ENCODE peak calls at places on chromosomes 13 and 19, in eight cellular contexts. One of them, this sample, is unnamed.

GRCh38 chr13:77026255-77026782 is 640 bp downstream of the FBXL3 start:
- DNase-seq in A549: peak; percentile 66
- DNase-seq in tibial nerve: peak; percentile 72
- DNase-seq in IMR-90: peak; percentile 37
- DNase-seq in breast epithelium: peak; percentile 69
- DNase-seq in ovary: peak; percentile 89
- DNase-seq in body of pancreas: peak; percentile 87
- DNase-seq in uterus: peak; percentile 78
- DNase-seq in this sample: peak; percentile 90

GRCh38 chr19:42121036-42121621 is 11.1 kb downstream of the POU2F2 start:
- DNase-seq in A549: no peak
- DNase-seq in tibial nerve: no peak
- DNase-seq in IMR-90: no peak
- DNase-seq in breast epithelium: no peak
- DNase-seq in ovary: no peak
- DNase-seq in body of pancreas: no peak
- DNase-seq in uterus: no peak
- DNase-seq in this sample: no peak

GRCh38 chr19:53102701-53103140 is 501 bp downstream of the ZNF160 start:
- DNase-seq in A549: peak; percentile 29
- DNase-seq in tibial nerve: no peak
- DNase-seq in IMR-90: peak; percentile 31
- DNase-seq in breast epithelium: no peak
- DNase-seq in ovary: peak; percentile 57
- DNase-seq in body of pancreas: peak; percentile 18
- DNase-seq in uterus: peak; percentile 26
- DNase-seq in this sample: peak; percentile 88

GRCh38 chr13:27982361-27982760 is 6.1 kb downstream of the URAD start:
- DNase-seq in A549: no peak
- DNase-seq in tibial nerve: no peak
- DNase-seq in IMR-90: no peak
- DNase-seq in breast epithelium: no peak
- DNase-seq in ovary: no peak
- DNase-seq in body of pancreas: no peak
- DNase-seq in uterus: no peak
- DNase-seq in this sample: no peak

GRCh38 chr19:41288898-41289505 is 21.0 kb upstream of the CCDC97 start:
- DNase-seq in A549: no peak
- DNase-seq in tibial nerve: no peak
- DNase-seq in IMR-90: no peak
- DNase-seq in breast epithelium: no peak
- DNase-seq in ovary: no peak
- DNase-seq in body of pancreas: no peak
- DNase-seq in uterus: no peak
- DNase-seq in this sample: no peak

GRCh38 chr13:41649659-41650058 is 192.3 kb downstream of the RGCC start:
- DNase-seq in A549: peak; percentile 22
- DNase-seq in tibial nerve: no peak
- DNase-seq in IMR-90: peak; percentile 38
- DNase-seq in breast epithelium: no peak
- DNase-seq in ovary: no peak
- DNase-seq in body of pancreas: no peak
- DNase-seq in uterus: no peak
- DNase-seq in this sample: no peak

GRCh38 chr19:9939301-9939913 is 3.1 kb upstream of the OLFM2 start:
- DNase-seq in A549: no peak
- DNase-seq in tibial nerve: no peak
- DNase-seq in IMR-90: peak; percentile 60
- DNase-seq in breast epithelium: no peak
- DNase-seq in ovary: no peak
- DNase-seq in body of pancreas: no peak
- DNase-seq in uterus: no peak
- DNase-seq in this sample: no peak

GRCh38 chr19:10155834-10156233 is 36.1 kb upstream of the EIF3G start:
- DNase-seq in A549: no peak
- DNase-seq in tibial nerve: no peak
- DNase-seq in IMR-90: peak; percentile 34
- DNase-seq in breast epithelium: no peak
- DNase-seq in ovary: no peak
- DNase-seq in body of pancreas: no peak
- DNase-seq in uterus: no peak
- DNase-seq in this sample: no peak

GRCh38 chr19:54168174-54168917 is 4.6 kb downstream of the TMC4 start:
- DNase-seq in A549: peak; percentile 92
- DNase-seq in tibial nerve: peak; percentile 80
- DNase-seq in IMR-90: peak; percentile 73
- DNase-seq in breast epithelium: peak; percentile 78
- DNase-seq in ovary: peak; percentile 96
- DNase-seq in body of pancreas: peak; percentile 90
- DNase-seq in uterus: peak; percentile 89
- DNase-seq in this sample: peak; percentile 98

GRCh38 chr19:53908933-53909415 is at the start of gene CACNG7:
- DNase-seq in A549: peak; percentile 43
- DNase-seq in tibial nerve: no peak
- DNase-seq in IMR-90: no peak
- DNase-seq in breast epithelium: no peak
- DNase-seq in ovary: no peak
- DNase-seq in body of pancreas: no peak
- DNase-seq in uterus: no peak
- DNase-seq in this sample: no peak

GRCh38 chr13:98429977-98430785 is 146.7 kb downstream of the STK24 start:
- DNase-seq in A549: no peak
- DNase-seq in tibial nerve: no peak
- DNase-seq in IMR-90: no peak
- DNase-seq in breast epithelium: no peak
- DNase-seq in ovary: no peak
- DNase-seq in body of pancreas: no peak
- DNase-seq in uterus: no peak
- DNase-seq in this sample: no peak

GRCh38 chr13:90696656-90697055 is 650.8 kb upstream of the MIR17HG start:
- DNase-seq in A549: no peak
- DNase-seq in tibial nerve: no peak
- DNase-seq in IMR-90: peak; percentile 0
- DNase-seq in breast epithelium: no peak
- DNase-seq in ovary: no peak
- DNase-seq in body of pancreas: no peak
- DNase-seq in uterus: no peak
- DNase-seq in this sample: no peak

GRCh38 chr13:52924241-52925148 is 76.1 kb upstream of the PCDH8 start:
- DNase-seq in A549: no peak
- DNase-seq in tibial nerve: no peak
- DNase-seq in IMR-90: no peak
- DNase-seq in breast epithelium: no peak
- DNase-seq in ovary: no peak
- DNase-seq in body of pancreas: no peak
- DNase-seq in uterus: no peak
- DNase-seq in this sample: no peak

GRCh38 chr19:48999481-49000325 is 6.0 kb downstream of the RUVBL2 start:
- DNase-seq in A549: peak; percentile 85
- DNase-seq in tibial nerve: no peak
- DNase-seq in IMR-90: peak; percentile 67
- DNase-seq in breast epithelium: no peak
- DNase-seq in ovary: peak; percentile 57
- DNase-seq in body of pancreas: peak; percentile 51
- DNase-seq in uterus: no peak
- DNase-seq in this sample: peak; percentile 27

GRCh38 chr13:51801631-51802099 is 2.3 kb downstream of the DHRS12 start:
- DNase-seq in A549: peak; percentile 61
- DNase-seq in tibial nerve: peak; percentile 50
- DNase-seq in IMR-90: no peak
- DNase-seq in breast epithelium: peak; percentile 78
- DNase-seq in ovary: peak; percentile 66
- DNase-seq in body of pancreas: peak; percentile 93
- DNase-seq in uterus: peak; percentile 60
- DNase-seq in this sample: peak; percentile 78

GRCh38 chr19:4878491-4878968 is 11.1 kb upstream of the PLIN3 start:
- DNase-seq in A549: no peak
- DNase-seq in tibial nerve: no peak
- DNase-seq in IMR-90: no peak
- DNase-seq in breast epithelium: peak; percentile 29
- DNase-seq in ovary: no peak
- DNase-seq in body of pancreas: no peak
- DNase-seq in uterus: no peak
- DNase-seq in this sample: no peak

GRCh38 chr13:40024962-40025714 is 369.7 kb downstream of the COG6 start:
- DNase-seq in A549: no peak
- DNase-seq in tibial nerve: no peak
- DNase-seq in IMR-90: no peak
- DNase-seq in breast epithelium: no peak
- DNase-seq in ovary: no peak
- DNase-seq in body of pancreas: no peak
- DNase-seq in uterus: no peak
- DNase-seq in this sample: no peak

GRCh38 chr13:105991622-105992254 is 543.7 kb downstream of the EFNB2 start:
- DNase-seq in A549: peak; percentile 30
- DNase-seq in tibial nerve: peak; percentile 26
- DNase-seq in IMR-90: peak; percentile 80
- DNase-seq in breast epithelium: peak; percentile 95
- DNase-seq in ovary: no peak
- DNase-seq in body of pancreas: peak; percentile 90
- DNase-seq in uterus: no peak
- DNase-seq in this sample: no peak

GRCh38 chr13:77919351-77920294 is 992 bp upstream of the EDNRB start:
- DNase-seq in A549: no peak
- DNase-seq in tibial nerve: peak; percentile 15
- DNase-seq in IMR-90: peak; percentile 15
- DNase-seq in breast epithelium: no peak
- DNase-seq in ovary: peak; percentile 38
- DNase-seq in body of pancreas: peak; percentile 35
- DNase-seq in uterus: peak; percentile 40
- DNase-seq in this sample: peak; percentile 91

GRCh38 chr13:103272770-103273169 is 206.6 kb upstream of the SLC10A2 start:
- DNase-seq in A549: no peak
- DNase-seq in tibial nerve: no peak
- DNase-seq in IMR-90: peak; percentile 4
- DNase-seq in breast epithelium: no peak
- DNase-seq in ovary: no peak
- DNase-seq in body of pancreas: no peak
- DNase-seq in uterus: no peak
- DNase-seq in this sample: no peak

GRCh38 chr19:7488736-7489353 is at the start of gene PEX11G:
- DNase-seq in A549: peak; percentile 83
- DNase-seq in tibial nerve: peak; percentile 75
- DNase-seq in IMR-90: peak; percentile 81
- DNase-seq in breast epithelium: peak; percentile 82
- DNase-seq in ovary: peak; percentile 97
- DNase-seq in body of pancreas: peak; percentile 91
- DNase-seq in uterus: peak; percentile 87
- DNase-seq in this sample: peak; percentile 98

GRCh38 chr13:21232196-21232595 is 55.7 kb downstream of the MRPL57 start:
- DNase-seq in A549: no peak
- DNase-seq in tibial nerve: no peak
- DNase-seq in IMR-90: peak; percentile 34
- DNase-seq in breast epithelium: no peak
- DNase-seq in ovary: peak; percentile 59
- DNase-seq in body of pancreas: no peak
- DNase-seq in uterus: peak; percentile 52
- DNase-seq in this sample: peak; percentile 24

GRCh38 chr19:49356382-49356781 is 5.8 kb downstream of the TEAD2 start:
- DNase-seq in A549: no peak
- DNase-seq in tibial nerve: no peak
- DNase-seq in IMR-90: no peak
- DNase-seq in breast epithelium: no peak
- DNase-seq in ovary: no peak
- DNase-seq in body of pancreas: no peak
- DNase-seq in uterus: no peak
- DNase-seq in this sample: no peak

GRCh38 chr13:28530729-28531194 is 35.8 kb upstream of the FLT1 start:
- DNase-seq in A549: no peak
- DNase-seq in tibial nerve: no peak
- DNase-seq in IMR-90: no peak
- DNase-seq in breast epithelium: no peak
- DNase-seq in ovary: no peak
- DNase-seq in body of pancreas: no peak
- DNase-seq in uterus: no peak
- DNase-seq in this sample: no peak

GRCh38 chr13:45036206-45036605 is 46.9 kb downstream of the GPALPP1 start:
- DNase-seq in A549: no peak
- DNase-seq in tibial nerve: no peak
- DNase-seq in IMR-90: no peak
- DNase-seq in breast epithelium: no peak
- DNase-seq in ovary: no peak
- DNase-seq in body of pancreas: no peak
- DNase-seq in uterus: no peak
- DNase-seq in this sample: no peak

GRCh38 chr19:51760811-51761356 is at the start of gene FPR2:
- DNase-seq in A549: no peak
- DNase-seq in tibial nerve: no peak
- DNase-seq in IMR-90: no peak
- DNase-seq in breast epithelium: no peak
- DNase-seq in ovary: no peak
- DNase-seq in body of pancreas: no peak
- DNase-seq in uterus: no peak
- DNase-seq in this sample: no peak
- TF ChIP-seq POLR2A in A549: no peak
- TF ChIP-seq POLR2A in tibial nerve: no peak
- TF ChIP-seq POLR2A in IMR-90: no peak
- TF ChIP-seq POLR2A in breast epithelium: no peak
- TF ChIP-seq POLR2A in ovary: no peak
- TF ChIP-seq POLR2A in body of pancreas: no peak
- TF ChIP-seq POLR2A in uterus: no peak
- TF ChIP-seq POLR2A in this sample: no peak

DNA sequence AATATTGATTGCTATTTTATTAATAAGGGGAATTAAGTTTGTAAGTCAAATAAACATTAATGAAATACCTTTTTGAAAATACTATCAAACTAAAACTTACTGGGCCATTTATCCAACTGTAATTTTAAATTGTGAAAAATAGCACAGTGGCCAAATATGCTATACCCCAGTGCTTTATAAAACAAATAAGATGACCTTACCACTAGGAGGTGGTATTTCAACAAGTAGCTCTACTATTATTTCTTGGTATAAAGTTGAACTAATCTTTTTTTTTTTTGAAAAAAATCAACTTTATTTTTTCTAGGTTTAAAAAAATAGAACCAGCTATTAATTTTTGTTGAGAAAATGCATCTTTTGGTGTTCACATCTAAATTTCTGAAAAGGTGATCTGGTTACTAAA is 14.7 kb downstream of the LACC1 start:
- DNase-seq in A549: no peak
- DNase-seq in tibial nerve: no peak
- DNase-seq in IMR-90: no peak
- DNase-seq in breast epithelium: no peak
- DNase-seq in ovary: no peak
- DNase-seq in body of pancreas: no peak
- DNase-seq in uterus: no peak
- DNase-seq in this sample: no peak
- TF ChIP-seq CTCF in A549: peak; percentile 20
- TF ChIP-seq CTCF in tibial nerve: no peak
- TF ChIP-seq CTCF in IMR-90: peak; percentile 30
- TF ChIP-seq CTCF in breast epithelium: no peak
- TF ChIP-seq CTCF in ovary: no peak
- TF ChIP-seq CTCF in body of pancreas: no peak
- TF ChIP-seq CTCF in uterus: no peak
- TF ChIP-seq CTCF in this sample: no peak

GRCh38 chr13:34458756-34459462 is 483.2 kb upstream of the NBEA start:
- DNase-seq in A549: peak; percentile 4
- DNase-seq in tibial nerve: no peak
- DNase-seq in IMR-90: no peak
- DNase-seq in breast epithelium: no peak
- DNase-seq in ovary: peak; percentile 36
- DNase-seq in body of pancreas: no peak
- DNase-seq in uterus: peak; percentile 19
- DNase-seq in this sample: no peak
- TF ChIP-seq POLR2A in A549: no peak
- TF ChIP-seq POLR2A in tibial nerve: no peak
- TF ChIP-seq POLR2A in IMR-90: no peak
- TF ChIP-seq POLR2A in breast epithelium: no peak
- TF ChIP-seq POLR2A in ovary: no peak
- TF ChIP-seq POLR2A in body of pancreas: no peak
- TF ChIP-seq POLR2A in uterus: no peak
- TF ChIP-seq POLR2A in this sample: no peak

GRCh38 chr19:12669272-12670158 is 2.9 kb downstream of the WDR83 start:
- DNase-seq in A549: peak; percentile 89
- DNase-seq in tibial nerve: peak; percentile 48
- DNase-seq in IMR-90: peak; percentile 85
- DNase-seq in breast epithelium: peak; percentile 73
- DNase-seq in ovary: peak; percentile 85
- DNase-seq in body of pancreas: peak; percentile 83
- DNase-seq in uterus: peak; percentile 72
- DNase-seq in this sample: peak; percentile 96
- TF ChIP-seq CTCF in A549: no peak
- TF ChIP-seq CTCF in tibial nerve: no peak
- TF ChIP-seq CTCF in IMR-90: no peak
- TF ChIP-seq CTCF in breast epithelium: no peak
- TF ChIP-seq CTCF in ovary: no peak
- TF ChIP-seq CTCF in body of pancreas: no peak
- TF ChIP-seq CTCF in uterus: no peak
- TF ChIP-seq CTCF in this sample: no peak